ENCODE peak calls at places on chromosomes 11 and 22, in ten cellular contexts. U, J, W, D, G, S, X, O, H and B are unnamed samples.

GRCh38 chr11:69524291-69524882 is 42.9 kb downstream of the LINC01488 start:
- DNase-seq in D (peak), W (peak), H (no peak), J (no peak), X (no peak), U (no peak), S (no peak), O (no peak), G (no peak), B (no peak)

GRCh38 chr11:7964873-7965272 is 374 bp downstream of the NLRP10 start:
- DNase-seq in S (no peak), H (no peak), U (peak), J (no peak), G (no peak), X (no peak), D (no peak), O (no peak), W (no peak), B (no peak)

GRCh38 chr11:46367244-46367915 is 14.1 kb upstream of the MDK start:
- DNase-seq in S (peak), O (no peak), D (peak), G (peak), W (peak), J (peak), U (no peak), H (no peak), X (peak), B (peak)

GRCh38 chr11:36213050-36213840 is 76.0 kb downstream of the COMMD9 start:
- DNase-seq in D (no peak), S (no peak), O (no peak), G (no peak), J (no peak), H (no peak), W (no peak), X (no peak), U (no peak), B (no peak)

GRCh38 chr11:70525006-70525405 is 126.7 kb downstream of the CTTN start:
- DNase-seq in U (no peak), O (no peak), J (no peak), X (no peak), H (no peak), D (peak), S (peak), G (peak), W (no peak), B (peak)

GRCh38 chr11:35418282-35418846 is 994 bp downstream of the SLC1A2 start:
- DNase-seq in S (peak), J (no peak), G (peak), U (no peak), D (no peak), O (no peak), X (no peak), H (no peak), W (peak), B (no peak)

GRCh38 chr11:86588566-86589090 is 83.8 kb downstream of the ME3 start:
- DNase-seq in W (no peak), X (no peak), J (no peak), D (no peak), U (no peak), H (no peak), G (no peak), S (no peak), O (peak), B (no peak)

GRCh38 chr22:33330534-33330933 is 272.4 kb upstream of the SYN3 start:
- DNase-seq in O (no peak), U (no peak), H (no peak), J (no peak), W (no peak), S (no peak), D (no peak), X (no peak), G (no peak), B (no peak)

GRCh38 chr11:77332259-77332658 is 30.8 kb upstream of the GDPD4 start:
- DNase-seq in W (no peak), H (no peak), X (no peak), U (no peak), O (peak), J (no peak), D (no peak), S (no peak), G (no peak), B (no peak)

GRCh38 chr11:116853461-116854073 is 16.1 kb upstream of the APOA1 start:
- DNase-seq in U (peak), O (no peak), H (no peak), X (no peak), G (no peak), J (peak), D (no peak), S (no peak), W (no peak), B (no peak)

GRCh38 chr11:33017478-33017877 is 1.8 kb downstream of the DEPDC7 start:
- DNase-seq in H (no peak), O (no peak), U (no peak), D (peak), G (no peak), W (no peak), J (no peak), X (no peak), S (no peak), B (no peak)

GRCh38 chr11:107453594-107454286 is 3.9 kb downstream of the CWF19L2 start:
- DNase-seq in U (no peak), X (no peak), S (no peak), D (no peak), O (no peak), J (no peak), W (no peak), H (no peak), G (no peak), B (no peak)

GRCh38 chr22:38725900-38726655 is 20.3 kb downstream of the GTPBP1 start:
- DNase-seq in W (no peak), X (no peak), O (no peak), G (no peak), U (no peak), H (no peak), J (no peak), S (peak), D (no peak), B (no peak)

GRCh38 chr22:19556963-19557545 is 32.8 kb upstream of the CLDN5 start:
- DNase-seq in H (no peak), G (no peak), X (no peak), O (no peak), D (no peak), W (no peak), S (no peak), J (no peak), U (no peak), B (no peak)

GRCh38 chr11:70466596-70466995 is 68.3 kb downstream of the CTTN start:
- DNase-seq in S (no peak), X (no peak), H (no peak), J (no peak), W (no peak), G (no peak), O (no peak), D (no peak), U (no peak), B (no peak)

GRCh38 chr22:45317551-45318167 is 7.9 kb downstream of the FAM118A start:
- DNase-seq in S (peak), X (peak), U (no peak), H (peak), O (no peak), W (no peak), G (no peak), J (no peak), D (no peak), B (peak)

GRCh38 chr11:91326751-91327150 is 897.9 kb upstream of the FAT3 start:
- DNase-seq in H (no peak), D (no peak), O (no peak), U (no peak), J (no peak), W (no peak), X (no peak), G (no peak), S (no peak), B (no peak)

GRCh38 chr11:119114351-119114750 is 7.0 kb upstream of the HINFP start:
- DNase-seq in O (no peak), S (no peak), D (no peak), U (no peak), W (no peak), G (no peak), X (no peak), J (no peak), H (no peak), B (no peak)

GRCh38 chr11:9831122-9831521 is 167.2 kb downstream of the SWAP70 start:
- DNase-seq in H (no peak), S (no peak), X (no peak), U (no peak), J (no peak), G (no peak), D (no peak), O (no peak), W (no peak), B (no peak)

GRCh38 chr11:86041975-86042378 is 26.9 kb downstream of the PICALM start:
- DNase-seq in O (no peak), H (peak), J (peak), W (no peak), G (peak), S (no peak), D (no peak), U (peak), X (no peak), B (no peak)

GRCh38 chr11:3166268-3167142 is 1.4 kb upstream of the OSBPL5 start:
- DNase-seq in D (no peak), S (peak), O (no peak), H (no peak), J (no peak), U (no peak), W (no peak), X (no peak), G (peak), B (peak)

GRCh38 chr11:10318527-10318802 is 13.6 kb downstream of the ADM start:
- DNase-seq in D (no peak), U (no peak), X (no peak), W (no peak), O (no peak), S (no peak), J (no peak), H (no peak), G (no peak), B (no peak)

GRCh38 chr11:112623057-112623456 is 338.2 kb upstream of the NCAM1 start:
- DNase-seq in O (no peak), D (no peak), X (no peak), G (no peak), H (no peak), S (no peak), W (no peak), U (no peak), J (no peak), B (no peak)

GRCh38 chr11:19237381-19237780 is 3.4 kb downstream of the E2F8 start:
- DNase-seq in U (no peak), S (no peak), H (no peak), X (no peak), W (no peak), D (no peak), G (no peak), J (no peak), O (no peak), B (no peak)

GRCh38 chr11:14059491-14059890 is 97.0 kb downstream of the SPON1 start:
- DNase-seq in S (no peak), X (no peak), U (no peak), D (no peak), W (no peak), H (no peak), O (no peak), J (no peak), G (no peak), B (no peak)

GRCh38 chr22:45671051-45671782 is 417 bp upstream of the ATXN10 start:
- DNase-seq in G (peak), X (peak), O (no peak), U (no peak), D (no peak), H (no peak), W (no peak), J (no peak), S (peak), B (no peak)

GRCh38 chr11:2130881-2131352 is 8.3 kb downstream of the IGF2 start:
- DNase-seq in S (peak), D (peak), G (no peak), O (no peak), J (no peak), W (no peak), U (no peak), X (peak), H (no peak), B (no peak)

GRCh38 chr11:36500315-36500721 is 9.8 kb downstream of the TRAF6 start:
- DNase-seq in H (peak), X (peak), W (no peak), U (peak), J (peak), G (no peak), S (no peak), D (no peak), O (no peak), B (no peak)

GRCh38 chr22:49199224-49199623 is 628.4 kb downstream of the BRD1 start:
- DNase-seq in W (no peak), G (no peak), H (no peak), J (no peak), D (peak), U (no peak), S (peak), X (no peak), O (no peak), B (no peak)

GRCh38 chr22:26482171-26482570 is 1.4 kb downstream of the HPS4 start:
- DNase-seq in S (no peak), U (no peak), W (no peak), J (no peak), H (no peak), X (no peak), G (no peak), D (no peak), O (no peak), B (no peak)

GRCh38 chr22:46326066-46326680 is 9.3 kb upstream of the TRMU start:
- DNase-seq in O (no peak), J (no peak), S (peak), D (no peak), G (no peak), W (no peak), H (no peak), X (no peak), U (no peak), B (no peak)

GRCh38 chr22:32764330-32765116 is 37.0 kb upstream of the TIMP3 start:
- DNase-seq in S (no peak), J (peak), W (no peak), U (peak), X (peak), H (no peak), G (peak), O (no peak), D (no peak), B (peak)

DNA sequence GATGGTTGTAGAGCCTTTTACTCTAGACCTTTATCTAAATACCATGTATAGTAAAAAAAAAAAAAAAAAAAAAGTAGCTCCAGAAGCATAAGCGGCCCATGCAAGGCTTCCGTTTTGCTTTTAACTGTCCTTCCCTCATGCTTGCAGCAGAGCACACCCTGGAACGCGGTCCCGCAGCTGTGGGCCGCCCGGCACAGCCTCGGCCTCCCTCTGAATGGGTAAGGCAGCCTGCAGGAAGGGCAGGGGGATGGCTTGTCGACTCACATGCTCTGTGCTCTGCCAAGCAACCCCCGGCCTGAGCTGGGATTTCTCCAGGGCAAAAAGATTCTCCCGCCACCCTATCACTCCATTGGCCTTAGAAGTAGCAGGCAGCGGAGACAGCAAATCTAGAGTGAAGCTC is 101.4 kb upstream of the BID start:
- DNase-seq in S (no peak), X (no peak), H (no peak), D (no peak), U (no peak), O (no peak), G (no peak), W (no peak), J (no peak), B (no peak)
- H3K4me3 ChIP-seq in S (no peak), X (no peak), H (no peak), D (no peak), U (no peak), O (no peak), G (no peak), W (no peak), J (no peak), B (no peak)

GRCh38 chr11:93089474-93090102 is 108.2 kb downstream of the SLC36A4 start:
- DNase-seq in H (no peak), J (peak), O (no peak), D (no peak), X (peak), U (peak), G (peak), S (no peak), W (no peak), B (no peak)
- TF ChIP-seq CTCF in H (no peak), J (peak), O (peak), D (peak), X (peak), U (peak), G (peak), S (no peak), W (peak), B (peak)

DNA sequence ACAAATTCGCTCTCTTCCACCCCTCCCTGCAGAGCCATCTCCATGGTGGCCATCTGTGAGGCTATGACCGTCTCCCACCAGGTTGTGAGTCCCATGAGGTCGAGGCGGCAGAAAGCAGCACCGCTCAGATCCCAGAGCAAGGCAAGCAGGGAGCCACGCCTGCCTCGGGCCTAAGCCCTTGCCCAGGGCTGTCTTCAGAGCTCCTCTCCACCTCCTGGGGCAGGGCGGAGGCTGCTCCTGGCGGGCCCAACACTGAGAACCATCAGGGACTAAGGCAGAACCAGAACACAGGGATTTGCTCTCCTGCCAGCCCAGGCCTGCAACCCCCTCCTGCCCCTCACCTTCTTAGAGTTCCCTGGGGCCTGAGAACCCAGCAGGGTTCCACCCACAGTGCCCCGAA is 80.9 kb upstream of the WNT11 start:
- DNase-seq in O (no peak), J (no peak), D (no peak), G (peak), X (no peak), U (no peak), W (no peak), H (no peak), S (no peak), B (no peak)
- H3K27ac ChIP-seq in O (no peak), J (no peak), D (no peak), G (no peak), X (no peak), U (no peak), W (no peak), H (no peak), S (no peak), B (no peak)

GRCh38 chr11:67631427-67631826 is 1.7 kb upstream of the NUDT8 start:
- DNase-seq in H (no peak), S (peak), D (peak), O (no peak), X (peak), G (no peak), W (peak), J (no peak), U (no peak), B (no peak)
- H3K4me3 ChIP-seq in H (no peak), S (no peak), D (no peak), O (no peak), X (no peak), G (no peak), W (no peak), J (no peak), U (no peak), B (no peak)

GRCh38 chr11:93743316-93743715 is 1.8 kb downstream of the C11orf54 start:
- DNase-seq in J (no peak), W (peak), G (no peak), X (no peak), O (no peak), S (peak), H (no peak), U (no peak), D (no peak), B (no peak)

GRCh38 chr11:93740802-93741093 is 547 bp downstream of the TAF1D start:
- DNase-seq in X (peak), W (peak), U (no peak), S (peak), D (peak), O (no peak), G (peak), H (no peak), J (peak), B (peak)

GRCh38 chr11:93740031-93740801 is 1.1 kb downstream of the TAF1D start:
- DNase-seq in J (peak), O (no peak), X (no peak), U (no peak), D (no peak), W (peak), H (no peak), G (peak), S (no peak), B (no peak)

GRCh38 chr11:93741882-93742226 is 382 bp downstream of the C11orf54 start:
- DNase-seq in O (no peak), X (no peak), W (no peak), S (no peak), J (peak), D (peak), G (no peak), U (no peak), H (no peak), B (no peak)

DNA sequence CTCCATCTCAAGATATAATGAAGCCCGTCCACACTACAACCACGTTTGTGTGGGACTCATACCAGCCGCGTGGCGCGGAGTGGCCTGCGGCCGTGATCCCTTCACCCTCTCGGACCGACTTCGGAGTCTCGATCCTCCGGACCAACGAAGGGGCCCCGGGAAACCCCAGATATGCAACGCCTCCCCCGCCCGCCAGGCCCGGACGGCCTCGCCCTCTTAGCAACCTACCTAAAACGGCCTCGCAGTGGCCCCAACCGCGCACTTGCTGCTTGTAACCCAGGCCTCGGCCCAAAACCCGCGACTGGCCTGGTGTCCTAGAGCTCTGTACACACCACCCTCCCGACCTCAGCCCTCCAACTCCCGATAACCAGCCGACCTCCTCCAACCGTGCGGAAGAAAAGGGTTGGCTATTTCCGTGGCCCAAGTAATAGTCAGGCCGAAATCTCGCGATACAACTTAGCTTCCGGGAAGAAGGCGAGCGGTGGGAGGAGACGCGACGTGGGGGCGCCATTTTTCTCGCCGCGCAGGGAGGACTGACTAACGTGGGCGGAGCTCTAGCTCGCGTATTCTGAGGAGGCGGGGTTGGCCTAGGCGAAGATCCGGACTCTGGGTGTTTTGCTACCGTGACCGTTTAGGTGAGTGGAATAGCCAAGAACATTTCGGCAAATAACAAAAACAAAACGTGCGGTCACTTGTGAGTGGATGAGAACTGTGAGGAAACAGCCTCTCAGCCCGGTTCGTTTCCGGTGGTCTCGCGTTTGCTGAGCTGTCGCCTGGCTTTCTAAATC is at the start of the genes C11orf54 and TAF1D:
- DNase-seq in U (peak), H (peak), D (peak), W (peak), O (peak), X (peak), G (peak), J (peak), S (peak), B (peak)
- TF ChIP-seq CTCF in U (no peak), H (no peak), D (no peak), W (peak), O (no peak), X (no peak), G (no peak), J (no peak), S (no peak), B (peak)

GRCh38 chr22:36510384-36510783 is 3.5 kb upstream of the FOXRED2 start:
- DNase-seq in J (no peak), S (no peak), W (no peak), G (no peak), H (no peak), D (no peak), X (no peak), U (no peak), O (no peak), B (no peak)
- H3K27ac ChIP-seq in J (no peak), S (no peak), W (no peak), G (no peak), H (no peak), D (no peak), X (no peak), U (no peak), O (peak), B (no peak)

GRCh38 chr11:6320411-6321207 is at the start of gene CAVIN3:
- DNase-seq in S (peak), G (no peak), O (peak), U (peak), J (peak), X (peak), H (peak), W (peak), D (peak), B (peak)

GRCh38 chr11:6323291-6323905 is 3.1 kb upstream of the CAVIN3 start:
- DNase-seq in W (no peak), U (no peak), H (no peak), O (no peak), D (no peak), G (no peak), X (no peak), S (no peak), J (peak), B (no peak)

GRCh38 chr11:6319879-6320410 is 356 bp downstream of the CAVIN3 start:
- DNase-seq in D (peak), O (peak), X (peak), G (no peak), W (peak), U (peak), J (peak), H (peak), S (peak), B (peak)

GRCh38 chr11:6321961-6322362 is 1.7 kb upstream of the CAVIN3 start:
- DNase-seq in S (no peak), H (no peak), W (no peak), J (no peak), O (no peak), X (no peak), U (no peak), G (no peak), D (no peak), B (no peak)

GRCh38 chr11:6321356-6321755 is 1.1 kb upstream of the CAVIN3 start:
- DNase-seq in X (peak), W (no peak), G (no peak), J (no peak), S (no peak), U (no peak), O (no peak), H (no peak), D (no peak), B (peak)
- H3K4me3 ChIP-seq in X (peak), W (peak), G (no peak), J (no peak), S (no peak), U (peak), O (peak), H (peak), D (no peak), B (peak)